ENCODE peak calls at places on chromosomes 7 and 10, in ten cellular contexts. J is activated CD4-positive, alpha-beta memory T cell treated with anti-CD3 and anti-CD28 coated beads, Interleukin-2, amount 10 ng/mL, durations not matched to agents 7 days and 5 days; K is cardiac muscle cell; Z is A549; W is naive B cell; R is nephron progenitor cell; T is Right ventricle myocardium superior; V is CD8-positive, alpha-beta T cell; S is NCI-H1436 treated with DMSO at 0.1 percent for 48 hours; D is mesothelial cell of epicardium. C is an unnamed sample.

GRCh38 chr10:18868919-18869318 is 179.7 kb upstream of the MALRD1 start:
- DNase-seq in J (no peak), K (no peak), Z (no peak), W (no peak), R (no peak), T (no peak), V (no peak), S (no peak), D (no peak), C (no peak)

GRCh38 chr7:143974457-143974856 is 19.8 kb downstream of the OR2F1 start:
- DNase-seq in J (no peak), K (peak), Z (peak), W (no peak), R (no peak), T (no peak), V (no peak), S (no peak), D (no peak), C (no peak)

GRCh38 chr10:100662067-100662466 is 83.3 kb upstream of the PAX2 start:
- DNase-seq in J (no peak), K (no peak), Z (no peak), W (no peak), R (peak), T (no peak), V (no peak), S (no peak), D (no peak), C (no peak)

GRCh38 chr7:155412416-155413253 is 45.3 kb upstream of the EN2 start:
- DNase-seq in J (peak), K (peak), Z (peak), W (peak), R (peak), T (peak), V (peak), S (no peak), D (peak), C (peak)

GRCh38 chr7:55970561-55970960 is 6.2 kb downstream of the NIPSNAP2 start:
- DNase-seq in J (no peak), K (no peak), Z (no peak), W (no peak), R (no peak), T (no peak), V (no peak), S (no peak), D (no peak), C (no peak)

GRCh38 chr7:5526190-5527037 is 102.8 kb upstream of the TNRC18 start:
- DNase-seq in J (peak), K (peak), Z (no peak), W (peak), R (no peak), T (peak), V (no peak), S (no peak), D (no peak), C (no peak)

GRCh38 chr10:121880842-121881423 is 46.9 kb downstream of the ATE1 start:
- DNase-seq in J (no peak), K (peak), Z (no peak), W (no peak), R (no peak), T (no peak), V (no peak), S (no peak), D (no peak), C (no peak)

GRCh38 chr7:100053201-100053600 is 3.6 kb downstream of the ZSCAN21 start:
- DNase-seq in J (peak), K (peak), Z (peak), W (peak), R (no peak), T (no peak), V (no peak), S (peak), D (no peak), C (no peak)

GRCh38 chr7:80361948-80362347 is 149.9 kb downstream of the GNAT3 start:
- DNase-seq in J (no peak), K (no peak), Z (no peak), W (no peak), R (no peak), T (no peak), V (no peak), S (no peak), D (no peak), C (no peak)

GRCh38 chr10:77120012-77120411 is 517.6 kb downstream of the KCNMA1 start:
- DNase-seq in J (no peak), K (no peak), Z (no peak), W (no peak), R (no peak), T (no peak), V (no peak), S (no peak), D (no peak), C (no peak)

GRCh38 chr10:99331207-99331803 is 2.1 kb downstream of the CNNM1 start:
- DNase-seq in J (no peak), K (no peak), Z (no peak), W (no peak), R (no peak), T (no peak), V (no peak), S (no peak), D (no peak), C (no peak)

GRCh38 chr10:71312840-71313789 is 5.9 kb upstream of the SLC29A3 start:
- DNase-seq in J (no peak), K (peak), Z (no peak), W (no peak), R (no peak), T (peak), V (no peak), S (no peak), D (peak), C (no peak)

GRCh38 chr7:122305475-122306319 is 1.1 kb upstream of the FEZF1 start:
- DNase-seq in J (no peak), K (no peak), Z (no peak), W (no peak), R (peak), T (peak), V (no peak), S (no peak), D (peak), C (no peak)

GRCh38 chr10:85612378-85612775 is 754.2 kb downstream of the GRID1 start:
- DNase-seq in J (peak), K (no peak), Z (no peak), W (no peak), R (no peak), T (no peak), V (peak), S (no peak), D (no peak), C (no peak)

GRCh38 chr7:34567906-34568305 is 90.1 kb upstream of the NPSR1 start:
- DNase-seq in J (no peak), K (no peak), Z (no peak), W (no peak), R (no peak), T (no peak), V (no peak), S (no peak), D (no peak), C (no peak)

GRCh38 chr7:149871576-149871975 is 2.2 kb upstream of the ATP6V0E2 start:
- DNase-seq in J (no peak), K (no peak), Z (no peak), W (no peak), R (no peak), T (no peak), V (no peak), S (no peak), D (no peak), C (no peak)

GRCh38 chr7:46320956-46321355 is 399.9 kb upstream of the IGFBP3 start:
- DNase-seq in J (no peak), K (peak), Z (no peak), W (no peak), R (no peak), T (no peak), V (no peak), S (no peak), D (no peak), C (no peak)

GRCh38 chr10:80416401-80417098 is 8.2 kb downstream of the PRXL2A start:
- DNase-seq in J (no peak), K (peak), Z (no peak), W (no peak), R (peak), T (peak), V (no peak), S (no peak), D (peak), C (no peak)

GRCh38 chr7:92002720-92003119 is 62.1 kb downstream of the AKAP9 start:
- DNase-seq in J (no peak), K (no peak), Z (no peak), W (no peak), R (no peak), T (no peak), V (no peak), S (no peak), D (no peak), C (no peak)

GRCh38 chr10:123150229-123150985 is 2.5 kb downstream of the HMX2 start:
- DNase-seq in J (no peak), K (no peak), Z (no peak), W (no peak), R (no peak), T (no peak), V (no peak), S (no peak), D (no peak), C (no peak)

GRCh38 chr7:40133561-40134427 is 628 bp downstream of the MPLKIP start:
- DNase-seq in J (no peak), K (peak), Z (peak), W (no peak), R (peak), T (no peak), V (no peak), S (no peak), D (no peak), C (no peak)

GRCh38 chr10:46550795-46551700 is 5.4 kb downstream of the GPRIN2 start:
- DNase-seq in J (peak), K (no peak), Z (no peak), W (no peak), R (peak), T (no peak), V (no peak), S (no peak), D (no peak), C (no peak)

GRCh38 chr7:33516634-33517033 is 387.3 kb downstream of the BBS9 start:
- DNase-seq in J (no peak), K (no peak), Z (no peak), W (no peak), R (no peak), T (no peak), V (no peak), S (no peak), D (no peak), C (no peak)

GRCh38 chr10:131983780-131984179 is 2.1 kb upstream of the BNIP3 start:
- DNase-seq in J (no peak), K (peak), Z (peak), W (no peak), R (no peak), T (no peak), V (no peak), S (no peak), D (no peak), C (no peak)

GRCh38 chr7:145848691-145849090 is 267.9 kb upstream of the CNTNAP2 start:
- DNase-seq in J (no peak), K (no peak), Z (no peak), W (no peak), R (peak), T (no peak), V (no peak), S (no peak), D (no peak), C (no peak)

GRCh38 chr7:129434846-129435318 is 650 bp downstream of the STRIP2 start:
- DNase-seq in J (no peak), K (peak), Z (no peak), W (no peak), R (peak), T (no peak), V (no peak), S (no peak), D (no peak), C (no peak)

GRCh38 chr7:24152907-24153513 is 131.0 kb upstream of the NPY start:
- DNase-seq in J (no peak), K (no peak), Z (no peak), W (no peak), R (no peak), T (no peak), V (no peak), S (no peak), D (no peak), C (no peak)

GRCh38 chr7:23106801-23107713 is 1.5 kb downstream of the KLHL7 start:
- DNase-seq in J (no peak), K (peak), Z (no peak), W (no peak), R (no peak), T (no peak), V (no peak), S (no peak), D (no peak), C (no peak)

GRCh38 chr7:111741811-111742240 is 179.5 kb upstream of the IMMP2L start:
- DNase-seq in J (peak), K (peak), Z (peak), W (peak), R (peak), T (peak), V (no peak), S (peak), D (no peak), C (no peak)

GRCh38 chr7:45986355-45987298 is 65.6 kb upstream of the IGFBP3 start:
- DNase-seq in J (no peak), K (no peak), Z (no peak), W (no peak), R (no peak), T (no peak), V (no peak), S (no peak), D (no peak), C (no peak)

GRCh38 chr10:30176182-30176581 is 116.8 kb upstream of the JCAD start:
- DNase-seq in J (no peak), K (peak), Z (no peak), W (no peak), R (no peak), T (no peak), V (no peak), S (no peak), D (no peak), C (no peak)